ENCODE peak calls at places on chromosomes 6 and 20, in nine cellular contexts. E is hepatocyte, N is GM23248, Y is SK-N-SH, K is HCT116, F is PC-9, D is GM23338, A is OCI-LY7, X is PC-3. L is an unnamed sample. For H3K9me2, the result is how much of the 10 kb centered on the place peaks cover.

GRCh38 chr6:166010585-166010984 is 157.1 kb downstream of the TBXT start:
- DNase-seq in E (no peak), N (no peak), Y (no peak), K (no peak), F (no peak), D (no peak), A (no peak), X (no peak), L (no peak)

GRCh38 chr20:51532577-51533191 is 9.8 kb downstream of the NFATC2 start:
- DNase-seq in E (no peak), N (peak), Y (no peak), K (no peak), F (peak), D (no peak), A (no peak), X (peak), L (no peak)

GRCh38 chr20:63198606-63199005 is 17.3 kb downstream of the YTHDF1 start:
- DNase-seq in E (no peak), N (no peak), Y (no peak), K (no peak), F (no peak), D (no peak), A (no peak), X (no peak), L (no peak)

GRCh38 chr6:90893385-90893784 is 306.5 kb upstream of the MAP3K7 start:
- DNase-seq in E (no peak), N (no peak), Y (no peak), K (no peak), F (no peak), D (no peak), A (no peak), X (no peak), L (no peak)

GRCh38 chr6:153553627-153554026 is 422.5 kb upstream of the RGS17 start:
- DNase-seq in E (peak), N (peak), Y (no peak), K (peak), F (no peak), D (peak), A (no peak), X (peak), L (peak)

GRCh38 chr20:34124469-34125249 is 12.6 kb upstream of the EIF2S2 start:
- DNase-seq in E (no peak), N (no peak), Y (peak), K (no peak), F (peak), D (no peak), A (peak), X (no peak), L (peak)

GRCh38 chr20:8215516-8215915 is 83.5 kb downstream of the PLCB1 start:
- DNase-seq in E (no peak), N (no peak), Y (no peak), K (no peak), F (no peak), D (no peak), A (no peak), X (no peak), L (no peak)

GRCh38 chr6:73121421-73121993 is 103.8 kb downstream of the KHDC1L start:
- DNase-seq in E (peak), N (peak), Y (no peak), K (no peak), F (peak), D (peak), A (no peak), X (peak), L (no peak)

GRCh38 chr6:87287251-87287650 is 35.1 kb upstream of the SMIM8 start:
- DNase-seq in E (no peak), N (peak), Y (no peak), K (no peak), F (no peak), D (peak), A (no peak), X (peak), L (no peak)

GRCh38 chr20:38601216-38602184 is at the start of gene ARHGAP40:
- DNase-seq in E (peak), N (peak), Y (peak), K (peak), F (peak), D (peak), A (no peak), X (no peak), L (no peak)

GRCh38 chr6:71468841-71469750 is 180.5 kb downstream of the OGFRL1 start:
- DNase-seq in E (no peak), N (peak), Y (no peak), K (no peak), F (peak), D (no peak), A (no peak), X (peak), L (no peak)

GRCh38 chr6:69933239-69933638 is 66.9 kb downstream of the COL19A1 start:
- DNase-seq in E (no peak), N (peak), Y (no peak), K (no peak), F (no peak), D (peak), A (no peak), X (no peak), L (no peak)

GRCh38 chr20:63359164-63359934 is 1.8 kb downstream of the CHRNA4 start:
- DNase-seq in E (no peak), N (no peak), Y (no peak), K (no peak), F (no peak), D (no peak), A (no peak), X (no peak), L (no peak)

GRCh38 chr6:43517503-43518357 is 841 bp downstream of the POLR1C start:
- DNase-seq in E (no peak), N (peak), Y (no peak), K (no peak), F (no peak), D (peak), A (peak), X (no peak), L (peak)

GRCh38 chr20:51118216-51118615 is 95.3 kb upstream of the KCNG1 start:
- DNase-seq in E (no peak), N (no peak), Y (no peak), K (no peak), F (no peak), D (no peak), A (no peak), X (no peak), L (no peak)

GRCh38 chr6:47832386-47833080 is 50.7 kb downstream of the OPN5 start:
- DNase-seq in E (no peak), N (no peak), Y (no peak), K (no peak), F (no peak), D (no peak), A (no peak), X (peak), L (no peak)

GRCh38 chr20:47196091-47197081 is 160.1 kb downstream of the ZMYND8 start:
- DNase-seq in E (peak), N (peak), Y (peak), K (peak), F (peak), D (peak), A (peak), X (peak), L (peak)

GRCh38 chr6:79467716-79468115 is 69.5 kb downstream of the LCA5 start:
- DNase-seq in E (no peak), N (peak), Y (peak), K (no peak), F (no peak), D (peak), A (no peak), X (no peak), L (no peak)

GRCh38 chr20:2658414-2659354 is 5.3 kb downstream of the IDH3B start:
- DNase-seq in E (no peak), N (no peak), Y (no peak), K (no peak), F (no peak), D (peak), A (no peak), X (peak), L (peak)

GRCh38 chr20:33679758-33680485 is 5.7 kb upstream of the NECAB3 start:
- DNase-seq in E (no peak), N (no peak), Y (no peak), K (no peak), F (peak), D (no peak), A (peak), X (no peak), L (peak)

GRCh38 chr20:15220778-15221565 is 883.6 kb upstream of the FLRT3 start:
- DNase-seq in E (no peak), N (peak), Y (no peak), K (no peak), F (no peak), D (peak), A (no peak), X (peak), L (no peak)

GRCh38 chr6:41072836-41073202 is at the start of gene NFYA:
- DNase-seq in E (no peak), N (no peak), Y (peak), K (no peak), F (no peak), D (peak), A (no peak), X (no peak), L (no peak)

GRCh38 chr6:161058746-161059145 is 67.2 kb downstream of the MAP3K4 start:
- DNase-seq in E (no peak), N (peak), Y (no peak), K (no peak), F (no peak), D (no peak), A (no peak), X (no peak), L (no peak)

GRCh38 chr6:168255283-168255881 is 64.2 kb downstream of the DACT2 start:
- DNase-seq in E (no peak), N (no peak), Y (no peak), K (no peak), F (no peak), D (no peak), A (no peak), X (no peak), L (no peak)

GRCh38 chr6:112117554-112117953 is 30.2 kb downstream of the FAM229B start:
- DNase-seq in E (no peak), N (peak), Y (no peak), K (no peak), F (peak), D (no peak), A (no peak), X (peak), L (no peak)

GRCh38 chr6:77740380-77740779 is 87.5 kb downstream of the MEI4 start:
- DNase-seq in E (peak), N (peak), Y (peak), K (peak), F (peak), D (peak), A (peak), X (peak), L (peak)

GRCh38 chr20:38001173-38001875 is 31.9 kb downstream of the TTI1 start:
- DNase-seq in E (peak), N (peak), Y (no peak), K (no peak), F (no peak), D (no peak), A (no peak), X (peak), L (no peak)

GRCh38 chr20:12573428-12573827 is 435.3 kb upstream of the SPTLC3 start:
- DNase-seq in E (no peak), N (no peak), Y (no peak), K (no peak), F (no peak), D (no peak), A (no peak), X (peak), L (no peak)

GRCh38 chr6:106629103-106629858 is at the start of the genes QRSL1 and RTN4IP1:
- DNase-seq in E (peak), N (peak), Y (peak), K (peak), F (peak), D (peak), A (peak), X (peak), L (peak)

GRCh38 chr6:106631356-106631755 is 2.0 kb downstream of the QRSL1 start:
- DNase-seq in E (no peak), N (peak), Y (no peak), K (no peak), F (no peak), D (no peak), A (no peak), X (peak), L (peak)

GRCh38 chr6:106630366-106630765 is 988 bp downstream of the QRSL1 start:
- DNase-seq in E (peak), N (no peak), Y (no peak), K (no peak), F (no peak), D (no peak), A (peak), X (no peak), L (peak)

GRCh38 chr6:106628658-106629102 is 618 bp downstream of the RTN4IP1 start:
- DNase-seq in E (peak), N (no peak), Y (no peak), K (no peak), F (peak), D (no peak), A (no peak), X (peak), L (no peak)

DNA sequence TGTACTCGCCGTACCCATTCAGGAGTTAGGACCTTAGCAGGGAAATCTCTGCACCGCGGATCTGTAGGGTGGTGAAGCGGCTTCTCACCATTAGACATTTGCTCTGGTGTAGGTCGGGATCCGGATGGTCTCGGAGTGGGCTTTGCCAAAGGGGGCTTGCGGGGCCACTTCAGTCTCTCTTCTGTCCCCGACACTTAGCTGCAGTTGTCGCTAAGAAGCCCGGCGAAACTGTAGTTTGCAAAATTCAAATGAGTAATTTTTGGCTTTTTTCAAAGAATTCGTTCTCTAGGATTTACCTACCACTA is 433 bp downstream of the QRSL1 start:
- DNase-seq in E (no peak), N (no peak), Y (no peak), K (no peak), F (no peak), D (no peak), A (no peak), X (no peak), L (no peak)
- H3K9me2 ChIP-seq in E (under half), N (under half), Y (under half), K (under half), F (under half), D (under half), A (under half), X (under half), L (under half)

DNA sequence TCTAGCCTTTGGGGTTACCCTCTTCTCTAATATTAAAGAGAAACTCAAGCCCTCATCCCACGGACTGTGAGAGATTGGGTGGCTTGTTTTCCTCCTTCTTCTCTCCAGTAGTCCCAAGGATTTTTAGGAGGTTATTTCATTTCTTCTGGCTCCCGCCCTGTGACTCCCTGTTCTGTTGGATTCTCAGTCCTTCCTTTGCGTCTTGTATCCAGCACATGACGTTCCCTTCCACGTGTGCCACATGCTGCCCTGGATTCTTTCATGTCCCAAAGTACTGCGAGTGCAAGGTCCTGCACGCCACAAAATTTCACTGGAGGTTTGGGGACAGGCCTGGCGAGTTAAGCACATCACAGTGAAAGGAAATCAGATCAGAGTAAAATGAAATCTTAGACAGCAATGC is 213.4 kb downstream of the PACRG start:
- DNase-seq in E (no peak), N (peak), Y (no peak), K (no peak), F (no peak), D (no peak), A (no peak), X (no peak), L (no peak)
- H3K9me2 ChIP-seq in E (under half), N (under half), Y (under half), K (under half), F (under half), D (under half), A (under half), X (under half), L (under half)

GRCh38 chr6:15338462-15338861 is 92.6 kb downstream of the JARID2 start:
- DNase-seq in E (no peak), N (no peak), Y (no peak), K (no peak), F (no peak), D (no peak), A (no peak), X (no peak), L (no peak)

GRCh38 chr6:15335916-15336315 is 90.0 kb downstream of the JARID2 start:
- DNase-seq in E (no peak), N (no peak), Y (no peak), K (no peak), F (no peak), D (no peak), A (no peak), X (no peak), L (no peak)

GRCh38 chr6:15336905-15337583 is 91.2 kb downstream of the JARID2 start:
- DNase-seq in E (no peak), N (no peak), Y (peak), K (no peak), F (no peak), D (no peak), A (no peak), X (no peak), L (no peak)

GRCh38 chr6:15335385-15335784 is 89.5 kb downstream of the JARID2 start:
- DNase-seq in E (no peak), N (no peak), Y (no peak), K (no peak), F (no peak), D (no peak), A (peak), X (no peak), L (no peak)

GRCh38 chr6:15337584-15337981 is 91.7 kb downstream of the JARID2 start:
- DNase-seq in E (no peak), N (no peak), Y (no peak), K (no peak), F (no peak), D (no peak), A (no peak), X (no peak), L (no peak)
- H3K9me2 ChIP-seq in E (under half), N (under half), Y (under half), K (under half), F (under half), D (under half), A (under half), X (under half), L (under half)

DNA sequence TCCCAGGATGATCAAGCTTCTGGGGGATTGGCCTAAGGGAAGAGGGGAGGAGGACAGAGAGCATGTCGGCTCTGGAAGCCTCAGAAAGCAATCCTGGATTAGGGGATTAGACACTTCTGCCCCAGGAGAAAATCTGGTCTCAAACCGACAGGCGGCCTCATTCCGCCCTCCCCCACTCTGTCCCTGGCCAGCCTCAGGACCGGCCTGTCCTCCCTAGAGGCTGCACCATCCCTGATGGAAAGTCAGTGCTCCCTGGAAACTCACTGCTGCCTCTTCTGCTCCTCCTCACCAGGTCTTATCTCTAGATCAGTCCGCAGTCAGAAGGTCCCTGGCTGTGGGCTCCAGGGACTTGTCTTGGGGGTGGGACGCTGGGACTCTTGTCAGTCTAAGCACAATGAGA is 905 bp upstream of the SLC12A5 start:
- DNase-seq in E (no peak), N (no peak), Y (no peak), K (no peak), F (no peak), D (no peak), A (no peak), X (no peak), L (no peak)
- H3K9me2 ChIP-seq in E (under half), N (under half), Y (under half), K (under half), F (under half), D (under half), A (under half), X (under half), L (under half)

GRCh38 chr6:131694832-131695426 is 6.3 kb downstream of the OR2A4 start:
- DNase-seq in E (peak), N (peak), Y (peak), K (peak), F (peak), D (peak), A (peak), X (peak), L (peak)
- H3K9me2 ChIP-seq in E (under half), N (under half), Y (under half), K (under half), F (under half), D (under half), A (under half), X (under half), L (under half)

GRCh38 chr6:156780962-156781705 is 4.0 kb downstream of the ARID1B start:
- DNase-seq in E (no peak), N (peak), Y (no peak), K (no peak), F (no peak), D (no peak), A (no peak), X (no peak), L (no peak)

GRCh38 chr6:156782691-156783320 is 5.6 kb downstream of the ARID1B start:
- DNase-seq in E (no peak), N (peak), Y (no peak), K (no peak), F (no peak), D (no peak), A (no peak), X (no peak), L (no peak)

GRCh38 chr6:156786652-156787051 is 9.5 kb downstream of the ARID1B start:
- DNase-seq in E (no peak), N (no peak), Y (no peak), K (no peak), F (no peak), D (no peak), A (no peak), X (no peak), L (no peak)

GRCh38 chr6:156781882-156782631 is 4.9 kb downstream of the ARID1B start:
- DNase-seq in E (no peak), N (peak), Y (no peak), K (no peak), F (no peak), D (no peak), A (no peak), X (no peak), L (peak)

GRCh38 chr6:156783958-156784357 is 6.8 kb downstream of the ARID1B start:
- DNase-seq in E (no peak), N (no peak), Y (no peak), K (no peak), F (no peak), D (peak), A (no peak), X (no peak), L (no peak)
- H3K9me2 ChIP-seq in E (under half), N (under half), Y (under half), K (under half), F (under half), D (under half), A (under half), X (under half), L (under half)

GRCh38 chr6:37399795-37400490 is 33.1 kb upstream of the CMTR1 start:
- DNase-seq in E (no peak), N (no peak), Y (no peak), K (no peak), F (no peak), D (no peak), A (no peak), X (no peak), L (peak)
- H3K9me2 ChIP-seq in E (under half), N (under half), Y (under half), K (under half), F (under half), D (under half), A (under half), X (under half), L (under half)